ENCODE peak calls at places on chromosomes 5 and 9, in six cellular contexts. X is endodermal cell, V is mucosa of descending colon, K is dorsolateral prefrontal cortex, N is OCI-LY7, J is GM06990. Q is an unnamed sample.
A peak's percentile ranks its signal among the peaks of the same experiment; 100 is the strongest.

GRCh38 chr5:35853652-35854051 is 3.0 kb upstream of the IL7R start:
- DNase-seq in V (no peak), X (no peak), K (no peak), J (peak; percentile 59), N (no peak), Q (no peak)

GRCh38 chr5:168334161-168335094 is 43.0 kb downstream of the WWC1 start:
- DNase-seq in N (no peak), V (no peak), J (no peak), X (peak; percentile 95), K (peak; percentile 69), Q (no peak)

GRCh38 chr5:66538126-66538525 is 58.1 kb upstream of the MAST4 start:
- DNase-seq in K (no peak), V (no peak), X (no peak), N (no peak), J (no peak), Q (no peak)

GRCh38 chr9:132673355-132673754 is 3.1 kb downstream of the GTF3C4 start:
- DNase-seq in N (peak; percentile 47), X (no peak), V (no peak), J (no peak), K (no peak), Q (peak; percentile 70)

GRCh38 chr9:76161103-76161502 is 233.1 kb downstream of the RFK start:
- DNase-seq in J (no peak), K (no peak), V (no peak), X (no peak), N (no peak), Q (no peak)

GRCh38 chr5:147567917-147568598 is 58.2 kb upstream of the DPYSL3 start:
- DNase-seq in V (no peak), X (peak; percentile 80), J (no peak), K (no peak), N (peak; percentile 7), Q (peak; percentile 48)

GRCh38 chr9:84405666-84406065 is 65.1 kb upstream of the SLC28A3 start:
- DNase-seq in V (no peak), K (no peak), N (no peak), J (no peak), X (no peak), Q (no peak)

GRCh38 chr5:3837544-3837943 is 241.9 kb downstream of the IRX1 start:
- DNase-seq in J (no peak), K (no peak), X (no peak), V (no peak), N (no peak), Q (no peak)

GRCh38 chr5:3789519-3790193 is 194.0 kb downstream of the IRX1 start:
- DNase-seq in X (peak; percentile 76), N (no peak), K (no peak), J (no peak), V (no peak), Q (no peak)

GRCh38 chr5:179198865-179199645 is 138.9 kb downstream of the ZNF354C start:
- DNase-seq in J (no peak), V (no peak), X (no peak), N (no peak), K (peak; percentile 28), Q (no peak)

GRCh38 chr9:111316796-111317195 is 13.2 kb downstream of the OR2K2 start:
- DNase-seq in J (no peak), K (no peak), V (no peak), X (no peak), N (no peak), Q (no peak)

GRCh38 chr9:113501129-113501686 is 37.7 kb downstream of the RGS3 start:
- DNase-seq in X (peak; percentile 85), J (no peak), V (no peak), N (no peak), K (no peak), Q (no peak)

GRCh38 chr5:43037929-43038510 is 2.1 kb downstream of the ANXA2R start:
- DNase-seq in X (peak; percentile 65), N (peak; percentile 43), J (peak; percentile 59), V (no peak), K (no peak), Q (peak; percentile 82)

GRCh38 chr9:134717056-134717455 is 75.5 kb downstream of the COL5A1 start:
- DNase-seq in N (no peak), J (no peak), V (no peak), X (no peak), K (no peak), Q (no peak)
- TF ChIP-seq CTCF in N (no peak), J (no peak), V (no peak), X (no peak), K (no peak), Q (no peak)

DNA sequence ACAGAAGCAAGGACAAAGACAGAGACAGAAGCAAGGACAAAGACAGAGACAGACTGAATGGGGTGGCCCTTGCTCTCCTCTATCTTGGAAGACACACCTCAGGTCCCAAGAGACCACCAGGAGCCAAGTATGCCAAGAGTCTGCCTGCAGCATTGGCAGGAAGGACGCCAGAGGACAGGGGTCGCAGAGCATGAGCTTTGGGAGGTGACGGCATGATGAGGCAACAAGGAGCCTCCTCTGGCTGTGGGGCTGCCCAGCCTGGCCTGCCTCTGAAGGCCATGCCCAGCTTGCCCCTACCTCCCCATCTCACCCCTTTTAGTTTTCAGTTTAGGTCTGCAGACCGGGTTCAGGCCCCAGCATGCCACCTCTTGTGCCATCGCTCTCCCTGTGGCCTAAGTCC is 17.6 kb downstream of the PDGFRB start:
- DNase-seq in X (no peak), K (no peak), N (no peak), J (no peak), V (no peak), Q (no peak)
- H3K4me3 ChIP-seq in X (no peak overlapping the region), K (no peak overlapping the region), N (no peak overlapping the region), J (no peak overlapping the region), V (no peak overlapping the region), Q (no peak overlapping the region)

GRCh38 chr5:100706796-100707195 is 171.6 kb downstream of the FAM174A start:
- DNase-seq in N (peak; percentile 23), K (no peak), X (no peak), V (no peak), J (no peak), Q (peak; percentile 57)
- TF ChIP-seq CTCF in N (peak; percentile 62), K (no peak), X (peak; percentile 58), V (no peak), J (peak; percentile 9), Q (peak; percentile 56)

DNA sequence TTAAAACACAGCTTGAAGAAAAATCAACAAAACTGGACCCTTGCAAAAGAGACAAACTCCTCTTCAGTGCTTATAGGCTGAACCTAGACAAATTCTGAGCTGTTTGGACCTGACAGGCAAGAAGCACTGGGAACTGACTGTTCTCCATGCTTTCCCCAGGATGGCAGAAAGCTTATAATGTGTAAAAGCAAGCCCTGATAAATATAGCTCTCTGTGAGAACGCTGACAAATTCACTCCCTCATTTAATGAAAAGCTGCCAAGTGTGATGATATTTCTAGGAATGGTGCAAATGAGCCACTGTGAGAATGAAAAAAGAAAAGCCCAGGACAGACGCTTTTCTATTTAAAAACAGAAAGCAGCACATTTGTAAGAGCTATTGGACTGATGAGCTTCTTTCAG is 842.8 kb upstream of the ACO1 start:
- DNase-seq in N (no peak), K (no peak), J (no peak), V (no peak), X (no peak), Q (no peak)
- H3K4me3 ChIP-seq in N (no peak overlapping the region), K (peak overlapping the region; percentile 5), J (no peak overlapping the region), V (no peak overlapping the region), X (no peak overlapping the region), Q (no peak overlapping the region)

GRCh38 chr5:1167728-1168709 is 33.4 kb upstream of the SLC6A19 start:
- DNase-seq in N (peak; percentile 85), X (peak; percentile 89), V (peak; percentile 70), J (peak; percentile 52), K (peak; percentile 75), Q (peak; percentile 84)
- TF ChIP-seq CTCF in N (peak; percentile 84), X (peak; percentile 73), V (peak; percentile 65), J (peak; percentile 81), K (peak; percentile 86), Q (peak; percentile 81)

DNA sequence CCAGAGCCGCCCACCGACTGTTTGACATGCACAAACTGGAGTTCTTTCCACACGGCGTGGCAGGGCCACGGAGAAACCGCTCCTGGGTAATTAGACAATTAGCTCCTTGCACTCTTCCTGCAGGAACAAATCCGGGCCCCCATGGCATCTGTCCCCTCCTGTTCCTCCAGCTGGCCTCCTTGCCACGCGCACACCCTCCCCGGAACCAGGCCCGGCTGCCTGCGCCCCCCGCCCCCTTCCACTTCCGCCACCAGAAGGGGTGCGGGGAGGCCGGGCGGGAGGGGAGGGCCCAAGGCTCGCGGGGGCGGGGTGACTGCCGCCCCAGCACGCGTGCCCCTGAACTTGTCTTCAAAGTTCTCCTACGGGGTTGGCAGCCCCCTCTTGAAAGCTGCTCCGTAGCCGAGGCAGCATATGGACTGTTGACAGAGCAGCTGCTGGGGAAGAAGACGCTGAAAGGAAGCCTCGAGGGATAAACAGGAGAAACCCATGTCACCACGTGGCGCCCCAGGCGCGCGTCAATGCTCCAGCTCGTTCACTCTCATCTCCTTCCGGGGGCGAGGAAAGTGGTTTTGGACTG is 74.4 kb downstream of the SEC61B start:
- DNase-seq in J (peak; percentile 63), X (no peak), N (no peak), K (no peak), V (peak; percentile 43), Q (no peak)
- H3K4me3 ChIP-seq in J (no peak overlapping the region), X (no peak overlapping the region), N (no peak overlapping the region), K (peak overlapping the region; percentile 23), V (no peak overlapping the region), Q (no peak overlapping the region)

GRCh38 chr5:64209353-64209752 is 43.7 kb downstream of the RNF180 start:
- DNase-seq in J (no peak), K (no peak), N (no peak), X (no peak), V (no peak), Q (no peak)

GRCh38 chr5:64210866-64211265 is 45.2 kb downstream of the RNF180 start:
- DNase-seq in V (no peak), K (no peak), N (no peak), J (no peak), X (no peak), Q (peak; percentile 87)

GRCh38 chr5:64206653-64207052 is 41.0 kb downstream of the RNF180 start:
- DNase-seq in X (no peak), V (no peak), J (no peak), N (no peak), K (no peak), Q (peak; percentile 19)

GRCh38 chr5:64213568-64213967 is 47.9 kb downstream of the RNF180 start:
- DNase-seq in J (no peak), V (no peak), N (no peak), K (no peak), X (no peak), Q (no peak)

DNA sequence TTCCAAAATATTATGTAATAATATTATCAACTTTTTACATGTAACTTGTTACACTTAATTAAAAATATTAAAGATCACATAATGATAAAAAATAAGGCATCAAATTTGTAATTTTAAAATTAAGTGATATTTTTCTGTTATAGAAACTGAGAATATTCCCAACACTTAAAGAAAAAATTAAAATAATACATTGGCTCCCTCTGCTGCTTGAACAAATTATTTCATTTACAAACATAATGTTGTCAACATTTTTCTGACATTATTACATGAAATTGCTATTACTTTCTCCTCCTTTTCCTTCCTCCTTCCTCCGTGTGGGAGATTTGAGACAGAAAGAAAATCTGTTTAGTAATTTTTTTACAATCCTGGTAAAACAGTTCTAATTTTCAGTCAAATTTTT is 42.3 kb downstream of the RNF180 start:
- DNase-seq in X (no peak), N (peak; percentile 5), K (no peak), V (no peak), J (no peak), Q (peak; percentile 70)
- TF ChIP-seq CTCF in X (peak; percentile 66), N (peak; percentile 71), K (peak; percentile 40), V (no peak), J (no peak), Q (peak; percentile 67)